ENCODE peak calls at places on chromosomes 3 and 15, in five cellular contexts. L is fibroblast of lung, X is heart right ventricle, G is HCT116, P is SK-N-SH. F is an unnamed sample. For H3K4me1, the result is how much of the 10 kb centered on the place peaks cover.

GRCh38 chr3:64358853-64359252 is 133.6 kb upstream of the PRICKLE2 start:
- DNase-seq in L (no peak), X (no peak), G (no peak), P (no peak), F (no peak)

GRCh38 chr3:65483475-65483874 is 555.2 kb downstream of the MAGI1 start:
- DNase-seq in L (peak), X (peak), G (no peak), P (no peak), F (peak)

GRCh38 chr3:117688583-117688982 is 979.0 kb downstream of the TUSC7 start:
- DNase-seq in L (no peak), X (no peak), G (no peak), P (no peak), F (no peak)

GRCh38 chr15:64247906-64248541 is 85.2 kb upstream of the PPIB start:
- DNase-seq in L (peak), X (no peak), G (peak), P (peak), F (no peak)

GRCh38 chr3:160618878-160619277 is 53.5 kb upstream of the KPNA4 start:
- DNase-seq in L (peak), X (no peak), G (no peak), P (no peak), F (no peak)

GRCh38 chr3:134576426-134576825 is 74.4 kb downstream of the KY start:
- DNase-seq in L (no peak), X (no peak), G (no peak), P (no peak), F (no peak)

GRCh38 chr3:109532257-109533216 is 195.2 kb upstream of the DPPA4 start:
- DNase-seq in L (peak), X (no peak), G (peak), P (peak), F (no peak)

GRCh38 chr3:72761410-72761809 is 86.8 kb downstream of the SHQ1 start:
- DNase-seq in L (no peak), X (no peak), G (no peak), P (no peak), F (no peak)

GRCh38 chr3:89572261-89572660 is 464.8 kb downstream of the EPHA3 start:
- DNase-seq in L (peak), X (no peak), G (no peak), P (no peak), F (no peak)

GRCh38 chr15:74442604-74443003 is 8.8 kb upstream of the SEMA7A start:
- DNase-seq in L (no peak), X (no peak), G (no peak), P (no peak), F (no peak)

GRCh38 chr3:46019707-46020106 is 7.6 kb downstream of the XCR1 start:
- DNase-seq in L (peak), X (no peak), G (no peak), P (no peak), F (no peak)

GRCh38 chr3:188503647-188504046 is 349.7 kb downstream of the LPP start:
- DNase-seq in L (no peak), X (no peak), G (no peak), P (no peak), F (no peak)

GRCh38 chr3:16090013-16090412 is 84.5 kb upstream of the GALNT15 start:
- DNase-seq in L (peak), X (no peak), G (no peak), P (no peak), F (no peak)

GRCh38 chr15:58383876-58384275 is 47.9 kb upstream of the LIPC start:
- DNase-seq in L (no peak), X (no peak), G (no peak), P (no peak), F (no peak)

GRCh38 chr15:40469776-40470390 is 901 bp upstream of the CHST14 start:
- DNase-seq in L (peak), X (no peak), G (no peak), P (peak), F (no peak)

GRCh38 chr3:143150979-143151726 is 31.6 kb downstream of the CHST2 start:
- DNase-seq in L (no peak), X (no peak), G (no peak), P (no peak), F (no peak)

GRCh38 chr3:69105320-69105719 is 17.1 kb downstream of the LMOD3 start:
- DNase-seq in L (no peak), X (no peak), G (no peak), P (no peak), F (no peak)
- H3K4me1 ChIP-seq in L (under half), X (half or more), G (under half), P (under half), F (under half)

GRCh38 chr3:11580645-11581044 is 63.1 kb downstream of the VGLL4 start:
- DNase-seq in L (no peak), X (no peak), G (no peak), P (no peak), F (no peak)
- H3K4me1 ChIP-seq in L (under half), X (half or more), G (under half), P (under half), F (under half)

GRCh38 chr3:40912461-40912860 is 286.8 kb upstream of the CTNNB1 start:
- DNase-seq in L (no peak), X (no peak), G (no peak), P (no peak), F (no peak)
- H3K4me1 ChIP-seq in L (under half), X (under half), G (under half), P (under half), F (under half)

DNA sequence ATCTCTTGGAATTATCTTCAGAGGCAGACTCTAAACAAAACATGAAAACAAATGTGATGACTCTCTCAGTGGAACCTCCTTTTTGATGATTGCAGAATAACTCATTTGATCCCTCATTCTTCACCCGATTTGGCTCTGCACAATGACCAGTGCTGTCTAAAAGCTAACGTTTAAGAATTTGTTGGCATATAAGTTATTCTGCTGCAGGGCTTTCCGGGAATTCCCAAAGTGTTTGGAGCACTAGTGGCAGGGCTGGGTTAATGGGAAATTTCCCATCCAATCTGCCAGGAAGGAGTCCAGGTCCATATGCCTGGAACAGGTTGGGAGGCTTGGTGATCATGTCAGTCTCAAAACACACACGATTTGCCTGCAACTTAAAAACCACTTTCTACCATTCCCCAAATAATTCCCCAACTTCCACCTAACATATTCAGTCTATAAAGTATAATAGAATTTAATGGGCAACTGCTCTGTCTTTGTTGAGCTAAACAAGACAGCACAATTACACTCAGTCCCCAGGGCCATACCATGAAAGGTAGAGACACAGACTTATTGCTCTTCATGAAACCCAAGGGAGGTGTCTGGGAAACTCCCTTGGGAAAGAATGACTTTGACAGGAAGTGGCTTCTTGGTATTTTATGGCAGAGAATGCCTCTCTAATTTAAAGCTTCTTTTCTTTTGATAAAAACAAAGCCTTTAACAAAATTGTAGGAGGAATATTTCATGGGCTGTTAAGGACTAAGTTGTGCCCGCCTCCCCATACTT is 38.0 kb downstream of the ARRDC4 start:
- DNase-seq in L (peak), X (no peak), G (no peak), P (no peak), F (no peak)
- H3K4me1 ChIP-seq in L (under half), X (under half), G (under half), P (under half), F (under half)

GRCh38 chr15:89103481-89104171 is 15.4 kb downstream of the ABHD2 start:
- DNase-seq in L (no peak), X (no peak), G (no peak), P (no peak), F (no peak)
- H3K4me1 ChIP-seq in L (half or more), X (half or more), G (under half), P (under half), F (under half)

GRCh38 chr3:172047567-172048115 is 8.3 kb downstream of the FNDC3B start:
- DNase-seq in L (no peak), X (no peak), G (no peak), P (no peak), F (no peak)
- H3K4me1 ChIP-seq in L (under half), X (half or more), G (under half), P (under half), F (under half)

DNA sequence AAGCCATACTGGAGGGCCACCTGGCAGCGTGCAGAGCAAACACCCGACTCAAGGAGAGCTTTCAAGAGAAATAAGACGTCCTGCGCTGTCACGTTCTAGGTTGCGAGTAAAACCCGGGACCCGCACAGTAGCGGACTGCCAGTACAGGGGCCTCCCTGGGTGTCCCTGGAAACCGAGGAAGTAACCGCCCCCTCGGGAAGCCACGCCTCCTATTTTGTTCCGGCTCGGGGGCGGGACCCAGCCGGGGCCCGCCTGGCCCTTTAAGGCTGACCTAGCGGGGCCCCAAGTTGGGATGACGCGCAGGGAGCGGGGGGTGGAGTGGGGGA is 218 bp upstream of the MAPKAPK3 start:
- DNase-seq in L (peak), X (peak), G (peak), P (peak), F (peak)
- H3K4me1 ChIP-seq in L (under half), X (half or more), G (under half), P (under half), F (under half)

DNA sequence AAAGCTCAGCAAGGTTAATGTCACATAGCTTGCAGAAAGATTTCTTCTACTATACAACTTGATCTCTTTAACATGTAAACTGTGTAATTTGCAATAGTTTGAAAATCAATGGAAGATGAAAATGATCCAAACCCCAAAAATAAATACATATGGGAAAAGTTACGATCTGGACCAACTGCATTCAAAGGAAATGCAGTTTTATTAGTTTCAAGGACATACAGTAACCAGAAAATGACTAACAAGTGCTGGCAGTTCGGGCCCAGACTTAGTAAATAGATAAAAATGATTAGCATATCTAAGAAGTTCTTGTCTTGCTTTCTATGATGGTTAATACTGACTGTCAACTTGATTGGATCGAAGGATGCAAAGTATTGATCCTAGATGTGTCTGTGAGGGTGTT is 37.3 kb upstream of the LEKR1 start:
- DNase-seq in L (peak), X (no peak), G (no peak), P (no peak), F (no peak)
- H3K4me1 ChIP-seq in L (under half), X (under half), G (under half), P (under half), F (under half)

DNA sequence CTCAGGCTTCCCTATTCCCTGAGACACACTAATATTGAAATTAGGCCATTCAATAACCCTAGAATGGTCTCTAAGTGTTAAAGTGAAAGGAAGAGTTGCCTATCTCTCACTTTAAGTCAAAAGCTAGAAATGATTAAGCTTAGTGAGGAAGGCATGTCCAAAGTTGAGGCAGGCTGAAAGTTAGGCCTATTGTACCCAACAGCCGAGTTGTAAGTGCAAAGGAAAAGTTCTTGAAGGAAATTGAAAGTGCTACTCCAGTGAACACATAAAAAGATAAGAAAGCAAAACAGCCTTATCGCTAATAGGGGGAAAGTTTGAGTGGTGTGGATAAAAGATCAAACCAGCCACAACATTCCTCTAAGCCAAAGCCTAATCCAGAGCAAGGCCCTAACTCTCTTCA is 117.9 kb upstream of the SPATA12 start:
- DNase-seq in L (no peak), X (no peak), G (no peak), P (no peak), F (no peak)
- H3K4me1 ChIP-seq in L (under half), X (under half), G (under half), P (under half), F (under half)

DNA sequence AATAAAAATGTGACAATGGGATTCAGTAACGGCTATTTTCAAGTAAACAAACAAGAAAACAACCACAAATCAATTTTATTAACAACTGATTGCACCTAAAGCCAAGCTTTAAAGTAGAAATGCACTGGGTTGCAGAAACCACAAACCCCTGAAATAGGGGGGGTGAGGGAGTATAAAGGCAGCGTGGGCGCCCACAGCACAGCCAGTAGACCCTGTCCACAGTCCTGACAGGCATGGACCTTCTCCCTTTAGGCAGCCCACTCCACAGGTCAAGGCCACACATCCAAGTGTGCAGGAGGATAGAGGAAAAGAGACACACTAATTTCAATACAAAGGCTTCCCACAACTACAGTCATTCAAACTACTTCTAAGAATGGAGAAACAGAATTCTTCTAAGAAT is 48.8 kb downstream of the CHSY1 start:
- DNase-seq in L (no peak), X (no peak), G (no peak), P (no peak), F (no peak)
- H3K4me1 ChIP-seq in L (under half), X (half or more), G (under half), P (under half), F (under half)

F was measured in Peyer's patch.